ENCODE peak calls at places on chromosomes 2 and 18, in six cellular contexts. U is AG04450; P is cardiac fibroblast; D is activated CD4-positive, alpha-beta T cell treated with anti-CD3 and anti-CD28 coated beads, Interleukin-2, amount 10 ng/mL, durations not matched to agents 7 days and 5 days; F is ELF-1; X is left colon. N is an unnamed sample.

GRCh38 chr18:76340410-76340809 is 154.6 kb downstream of the ZNF516 start:
- DNase-seq in U (no peak), F (no peak), D (no peak), P (no peak), X (no peak), N (no peak)

GRCh38 chr2:207473203-207473865 is 56.4 kb upstream of the CREB1 start:
- DNase-seq in U (peak; percentile 65), D (peak; percentile 73), X (no peak), F (peak; percentile 60), P (peak; percentile 93), N (peak; percentile 48)

GRCh38 chr18:50734886-50735285 is 84.9 kb downstream of the MRO start:
- DNase-seq in P (no peak), U (no peak), F (no peak), D (no peak), X (no peak), N (no peak)

GRCh38 chr2:166700079-166700478 is 188.2 kb upstream of the XIRP2 start:
- DNase-seq in X (no peak), P (peak; percentile 15), D (no peak), F (no peak), U (no peak), N (no peak)

GRCh38 chr2:225994748-225995405 is 595.4 kb downstream of the NYAP2 start:
- DNase-seq in P (peak; percentile 79), X (no peak), F (no peak), D (no peak), U (no peak), N (no peak)

GRCh38 chr2:109030870-109031480 is 42.0 kb upstream of the EDAR start:
- DNase-seq in U (no peak), X (no peak), D (no peak), P (no peak), F (no peak), N (no peak)

GRCh38 chr2:91442246-91442905 is 2750.9 kb downstream of the RPIA start:
- DNase-seq in X (no peak), P (no peak), F (peak; percentile 26), U (no peak), D (no peak), N (no peak)

GRCh38 chr2:210224660-210225460 is at the start of gene ACADL:
- DNase-seq in P (peak; percentile 13), F (peak; percentile 64), U (no peak), X (peak; percentile 44), D (no peak), N (no peak)

GRCh38 chr2:68715353-68716041 is 19.1 kb upstream of the ARHGAP25 start:
- DNase-seq in U (no peak), P (peak; percentile 70), F (peak; percentile 91), D (no peak), X (peak; percentile 53), N (peak; percentile 8)

GRCh38 chr2:30721241-30721640 is 86.0 kb downstream of the CAPN13 start:
- DNase-seq in D (no peak), U (no peak), F (no peak), P (no peak), X (no peak), N (no peak)

GRCh38 chr2:191664823-191665222 is 13.1 kb upstream of the NABP1 start:
- DNase-seq in U (no peak), X (no peak), P (no peak), D (no peak), F (no peak), N (no peak)

GRCh38 chr2:169108098-169108884 is 38.9 kb downstream of the DHRS9 start:
- DNase-seq in P (peak; percentile 20), U (no peak), X (no peak), F (no peak), D (no peak), N (no peak)

GRCh38 chr2:242069018-242069417 is 199.5 kb downstream of the RTP5 start:
- DNase-seq in F (no peak), D (no peak), P (no peak), U (no peak), X (no peak), N (no peak)

GRCh38 chr2:96869824-96870630 is at the start of gene SEMA4C:
- DNase-seq in D (peak; percentile 60), U (no peak), X (no peak), P (peak; percentile 31), F (peak; percentile 47), N (no peak)

GRCh38 chr18:72460210-72460680 is 83.9 kb downstream of the CBLN2 start:
- DNase-seq in D (no peak), F (no peak), U (no peak), P (no peak), X (no peak), N (peak; percentile 4)